ENCODE peak calls at places on chromosome 12, in eight cellular contexts. G, E, L, J, D, P, N and Y are unnamed samples. For H3K4me1 and H3K36me3, the result is how much of the 10 kb centered on the place peaks cover.

GRCh38 chr12:109998241-109998903 is 858 bp upstream of the ANKRD13A start:
- DNase-seq in P (no peak), G (no peak), J (no peak), E (peak), D (no peak), L (no peak), N (no peak), Y (no peak)

GRCh38 chr12:62625238-62625637 is 158.6 kb downstream of the MON2 start:
- DNase-seq in J (no peak), E (no peak), L (no peak), D (no peak), G (peak), N (no peak), P (no peak), Y (no peak)

GRCh38 chr12:27284751-27285150 is 40.7 kb downstream of the STK38L start:
- DNase-seq in J (no peak), P (no peak), D (no peak), G (no peak), N (no peak), E (no peak), L (no peak), Y (no peak)

GRCh38 chr12:116183741-116184141 is 93.8 kb downstream of the MED13L start:
- DNase-seq in L (no peak), N (no peak), E (no peak), D (no peak), G (no peak), J (no peak), P (no peak), Y (no peak)

GRCh38 chr12:52506858-52507715 is 13.1 kb downstream of the KRT5 start:
- DNase-seq in G (no peak), E (peak), N (peak), L (no peak), P (no peak), J (no peak), D (no peak), Y (no peak)

GRCh38 chr12:2431810-2432209 is 363.0 kb upstream of the FKBP4 start:
- DNase-seq in L (no peak), N (no peak), E (no peak), J (no peak), D (no peak), P (no peak), G (no peak), Y (no peak)

GRCh38 chr12:53676715-53677611 is 1.1 kb upstream of the ATP5MC2 start:
- DNase-seq in N (no peak), G (peak), P (peak), D (peak), L (peak), E (no peak), J (peak), Y (peak)

GRCh38 chr12:87784350-87784749 is 244.9 kb downstream of the C12orf50 start:
- DNase-seq in D (no peak), N (no peak), L (no peak), E (no peak), P (no peak), J (no peak), G (no peak), Y (no peak)

GRCh38 chr12:109144224-109144623 is 27.8 kb downstream of the ACACB start:
- DNase-seq in G (no peak), J (no peak), L (no peak), N (no peak), E (no peak), D (no peak), P (no peak), Y (no peak)

GRCh38 chr12:23221066-23221465 is 596.1 kb downstream of the ETNK1 start:
- DNase-seq in G (no peak), N (peak), E (no peak), L (no peak), D (no peak), P (no peak), J (no peak), Y (no peak)

GRCh38 chr12:108567974-108568652 is 5.7 kb downstream of the ISCU start:
- DNase-seq in D (no peak), N (peak), G (no peak), P (no peak), J (no peak), E (peak), L (peak), Y (no peak)

GRCh38 chr12:98741229-98741614 is 96.1 kb downstream of the APAF1 start:
- DNase-seq in L (no peak), P (no peak), D (no peak), E (no peak), G (no peak), N (no peak), J (no peak), Y (no peak)

GRCh38 chr12:58341791-58342190 is 400.4 kb downstream of the ATP23 start:
- DNase-seq in E (no peak), P (no peak), N (no peak), J (no peak), L (no peak), D (no peak), G (no peak), Y (no peak)

GRCh38 chr12:119406811-119407210 is 72.3 kb downstream of the CCDC60 start:
- DNase-seq in N (no peak), P (no peak), J (no peak), G (no peak), L (no peak), D (no peak), E (no peak), Y (no peak)

GRCh38 chr12:105839629-105840127 is 299.1 kb downstream of the NUAK1 start:
- DNase-seq in G (no peak), J (no peak), E (no peak), L (no peak), D (no peak), P (no peak), N (no peak), Y (no peak)

GRCh38 chr12:6771091-6771495 is 1.2 kb upstream of the LAG3 start:
- DNase-seq in E (peak), J (no peak), N (no peak), P (no peak), G (peak), D (no peak), L (no peak), Y (no peak)

GRCh38 chr12:50174971-50175715 is 8.0 kb upstream of the CERS5 start:
- DNase-seq in E (peak), G (no peak), N (peak), L (no peak), D (no peak), J (peak), P (no peak), Y (no peak)

GRCh38 chr12:24798335-24798734 is 150.6 kb downstream of the BCAT1 start:
- DNase-seq in E (peak), J (no peak), N (peak), L (no peak), G (no peak), P (no peak), D (no peak), Y (no peak)

GRCh38 chr12:101992091-101992490 is 69.7 kb downstream of the WASHC3 start:
- DNase-seq in J (no peak), N (no peak), G (no peak), L (no peak), P (no peak), D (no peak), E (no peak), Y (no peak)

GRCh38 chr12:100200450-100201181 is at the start of gene ACTR6:
- DNase-seq in D (peak), E (peak), P (peak), L (peak), N (peak), G (peak), J (peak), Y (peak)

GRCh38 chr12:113416091-113416754 is 6.0 kb upstream of the SDSL start:
- DNase-seq in J (no peak), N (no peak), L (no peak), G (peak), P (no peak), E (no peak), D (peak), Y (no peak)

GRCh38 chr12:46435625-46436024 is 63.1 kb upstream of the SLC38A2 start:
- DNase-seq in P (no peak), D (no peak), L (no peak), G (no peak), E (no peak), J (no peak), N (no peak), Y (no peak)

GRCh38 chr12:42862055-42862454 is 272.5 kb upstream of the PRICKLE1 start:
- DNase-seq in J (no peak), N (no peak), E (no peak), D (no peak), P (no peak), G (no peak), L (no peak), Y (no peak)

GRCh38 chr12:84857809-84858208 is 54.8 kb downstream of the SLC6A15 start:
- DNase-seq in E (no peak), G (no peak), D (no peak), P (no peak), N (peak), J (no peak), L (no peak), Y (no peak)

GRCh38 chr12:75208851-75209781 is 523 bp downstream of the KCNC2 start:
- DNase-seq in J (no peak), G (no peak), N (no peak), D (no peak), L (no peak), P (no peak), E (no peak), Y (no peak)

GRCh38 chr12:116916714-116917114 is 6.0 kb downstream of the FBXW8 start:
- DNase-seq in L (peak), J (peak), E (peak), P (no peak), G (peak), D (peak), N (peak), Y (peak)

GRCh38 chr12:44827832-44828438 is 48.2 kb downstream of the NELL2 start:
- DNase-seq in E (no peak), L (no peak), D (no peak), G (no peak), J (no peak), P (no peak), N (no peak), Y (no peak)

GRCh38 chr12:13727707-13728147 is 253.7 kb downstream of the GRIN2B start:
- DNase-seq in E (no peak), J (no peak), P (no peak), G (no peak), N (no peak), L (no peak), D (no peak), Y (no peak)

GRCh38 chr12:64042901-64043300 is 179.2 kb downstream of the KICS2 start:
- DNase-seq in N (no peak), D (no peak), E (no peak), G (no peak), L (no peak), J (no peak), P (no peak), Y (no peak)

GRCh38 chr12:91355150-91356006 is 172.8 kb upstream of the DCN start:
- DNase-seq in L (peak), D (peak), N (peak), G (peak), P (peak), E (peak), J (peak), Y (no peak)

GRCh38 chr12:78192979-78193378 is 362.3 kb downstream of the NAV3 start:
- DNase-seq in L (no peak), N (no peak), E (no peak), J (no peak), D (no peak), G (no peak), P (no peak), Y (no peak)

GRCh38 chr12:78189656-78190055 is 359.0 kb downstream of the NAV3 start:
- DNase-seq in N (no peak), E (no peak), G (no peak), J (no peak), P (no peak), L (no peak), D (no peak), Y (no peak)

GRCh38 chr12:78187741-78188140 is 357.0 kb downstream of the NAV3 start:
- DNase-seq in L (no peak), D (no peak), G (no peak), N (no peak), E (no peak), P (no peak), J (no peak), Y (no peak)

GRCh38 chr12:78194448-78194847 is 363.8 kb downstream of the NAV3 start:
- DNase-seq in N (no peak), J (no peak), E (no peak), P (no peak), L (no peak), G (no peak), D (no peak), Y (no peak)

GRCh38 chr12:78191611-78192010 is 360.9 kb downstream of the NAV3 start:
- DNase-seq in N (no peak), E (no peak), P (no peak), J (no peak), D (no peak), G (no peak), L (no peak), Y (no peak)
- H3K4me1 ChIP-seq in N (under half), E (under half), P (under half), J (under half), D (under half), G (under half), L (under half), Y (under half)

DNA sequence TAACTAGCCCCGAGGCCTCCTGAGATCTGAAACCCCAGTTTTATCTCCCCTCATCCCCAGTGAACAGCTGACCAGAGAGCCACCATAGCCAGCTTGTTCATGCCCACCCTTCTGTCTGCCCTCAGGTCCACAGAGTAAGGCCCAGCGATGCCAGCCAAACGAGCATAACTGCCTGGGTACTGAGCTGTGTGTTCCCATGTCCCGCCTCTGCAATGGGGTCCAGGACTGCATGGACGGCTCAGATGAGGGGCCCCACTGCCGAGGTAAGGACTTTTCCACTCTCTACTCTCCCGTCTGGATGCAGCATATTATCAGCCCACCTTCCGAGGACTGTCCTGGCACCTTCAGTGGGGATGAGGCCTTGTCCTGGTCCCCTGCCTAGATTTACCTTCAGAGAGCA is 6.2 kb downstream of the LRP1-AS start:
- DNase-seq in N (no peak), P (no peak), J (no peak), E (no peak), G (no peak), L (no peak), D (no peak), Y (no peak)
- H3K36me3 ChIP-seq in N (under half), P (half or more), J (under half), E (under half), G (under half), L (under half), D (half or more), Y (under half)

DNA sequence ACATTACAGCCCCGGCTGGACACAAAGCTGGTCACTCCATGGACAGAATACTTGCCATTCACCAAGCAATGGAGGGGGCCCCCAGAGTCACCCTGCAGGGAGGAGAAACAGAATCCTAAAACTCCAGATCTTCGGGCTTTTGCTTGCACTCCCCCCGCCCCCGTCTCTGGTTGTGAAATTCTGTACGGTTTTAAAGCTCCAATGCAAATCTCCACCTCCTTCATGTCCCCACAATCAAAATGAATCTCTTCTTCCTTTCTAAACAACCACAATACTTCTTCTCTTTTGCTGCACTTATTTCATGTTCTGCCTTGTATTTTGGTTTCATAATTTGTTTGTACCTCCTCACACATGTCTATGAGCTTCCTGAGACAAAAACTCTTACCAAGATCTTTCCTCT is 5.8 kb upstream of the BIN2 start:
- DNase-seq in G (no peak), J (no peak), D (no peak), P (no peak), N (no peak), L (no peak), E (no peak), Y (no peak)
- H3K4me1 ChIP-seq in G (under half), J (half or more), D (under half), P (under half), N (under half), L (under half), E (under half), Y (under half)

GRCh38 chr12:56719056-56719455 is 6.0 kb downstream of the NACA start:
- DNase-seq in J (no peak), N (no peak), G (peak), P (no peak), D (no peak), E (no peak), L (no peak), Y (no peak)
- H3K36me3 ChIP-seq in J (half or more), N (under half), G (under half), P (half or more), D (half or more), E (half or more), L (under half), Y (half or more)

GRCh38 chr12:106954462-106955376 is 988 bp upstream of the TMEM263 start:
- DNase-seq in P (peak), D (peak), J (peak), N (peak), E (no peak), G (peak), L (peak), Y (no peak)

GRCh38 chr12:106960443-106960842 is 4.7 kb downstream of the TMEM263 start:
- DNase-seq in L (no peak), G (no peak), P (no peak), E (no peak), J (no peak), D (no peak), N (no peak), Y (no peak)

GRCh38 chr12:106956048-106956935 is 585 bp downstream of the TMEM263 start:
- DNase-seq in E (peak), L (peak), G (peak), P (peak), D (peak), N (peak), J (peak), Y (peak)

GRCh38 chr12:106955377-106956047 is at the start of gene TMEM263:
- DNase-seq in G (peak), P (peak), L (peak), E (peak), J (peak), N (peak), D (peak), Y (peak)

GRCh38 chr12:106957617-106958016 is 1.9 kb downstream of the TMEM263 start:
- DNase-seq in D (no peak), P (no peak), N (no peak), L (no peak), E (peak), J (no peak), G (no peak), Y (no peak)
- H3K4me1 ChIP-seq in D (under half), P (half or more), N (under half), L (under half), E (under half), J (under half), G (under half), Y (under half)